ENCODE peak calls at places on chromosomes 16 and 17, in four cellular contexts. W, U, Z and I are unnamed samples.
A peak's percentile ranks its signal among the peaks of the same experiment; 100 is the strongest.

GRCh38 chr16:642189-643049 is 791 bp downstream of the MCRIP2 start:
- DNase-seq in W (no peak), U (peak; percentile 43), Z (no peak), I (no peak)

GRCh38 chr17:40443196-40443987 is at the start of gene IGFBP4:
- DNase-seq in W (peak; percentile 81), U (peak; percentile 77), Z (peak; percentile 57), I (peak; percentile 63)

GRCh38 chr17:42315402-42316156 is 27.3 kb downstream of the STAT5A start:
- DNase-seq in W (no peak), U (no peak), Z (no peak), I (no peak)

GRCh38 chr17:57597531-57598453 is 147.3 kb downstream of the CCDC182 start:
- DNase-seq in W (peak; percentile 82), U (peak; percentile 89), Z (peak; percentile 60), I (peak; percentile 79)

GRCh38 chr17:57521606-57522435 is 223.3 kb downstream of the CCDC182 start:
- DNase-seq in W (no peak), U (no peak), Z (no peak), I (no peak)

GRCh38 chr17:1941241-1942065 is 83.7 kb downstream of the RTN4RL1 start:
- DNase-seq in W (no peak), U (no peak), Z (no peak), I (no peak)

GRCh38 chr17:42541041-42541833 is 5.2 kb downstream of the NAGLU start:
- DNase-seq in W (no peak), U (no peak), Z (no peak), I (no peak)

GRCh38 chr17:69466905-69467630 is 52.6 kb downstream of the MAP2K6 start:
- DNase-seq in W (no peak), U (peak; percentile 34), Z (no peak), I (peak; percentile 20)

GRCh38 chr16:85011846-85012284 is 530 bp upstream of the ZDHHC7 start:
- DNase-seq in W (no peak), U (no peak), Z (no peak), I (no peak)

GRCh38 chr17:76683921-76684745 is 26.6 kb downstream of the MXRA7 start:
- DNase-seq in W (no peak), U (no peak), Z (no peak), I (no peak)

GRCh38 chr16:58037365-58038057 is 12.0 kb downstream of the MMP15 start:
- DNase-seq in W (no peak), U (no peak), Z (no peak), I (no peak)

GRCh38 chr16:28309811-28310311 is 17.5 kb downstream of the SBK1 start:
- DNase-seq in W (no peak), U (no peak), Z (no peak), I (no peak)

GRCh38 chr16:29975811-29976511 is 2.3 kb downstream of the TAOK2 start:
- DNase-seq in W (no peak), U (no peak), Z (no peak), I (no peak)

GRCh38 chr16:86355114-86355513 is 155.2 kb upstream of the FOXF1 start:
- DNase-seq in W (no peak), U (no peak), Z (no peak), I (no peak)

GRCh38 chr17:80839401-80839800 is 152.2 kb upstream of the CHMP6 start:
- DNase-seq in W (no peak), U (peak; percentile 35), Z (no peak), I (no peak)